ENCODE peak calls at places on chromosomes 1 and 21, in eight cellular contexts. V is GM12891, Q is SK-N-SH, M is GM23338, Y is transverse colon, J is HCT116, G is K562, B is breast epithelium. O is an unnamed sample.

GRCh38 chr1:221840511-221841243 is 98.8 kb upstream of the DUSP10 start:
- DNase-seq in V (no peak), Q (no peak), M (no peak), Y (no peak), J (no peak), G (no peak), B (no peak), O (no peak)

GRCh38 chr1:116759636-116760035 is 5.4 kb downstream of the CD2 start:
- DNase-seq in V (no peak), Q (no peak), M (no peak), Y (no peak), J (no peak), G (no peak), B (no peak), O (no peak)

GRCh38 chr1:213335084-213335483 is 284.0 kb downstream of the RPS6KC1 start:
- DNase-seq in V (no peak), Q (no peak), M (no peak), Y (no peak), J (no peak), G (no peak), B (no peak), O (no peak)

GRCh38 chr21:25625036-25625435 is 14.0 kb upstream of the JAM2 start:
- DNase-seq in V (no peak), Q (no peak), M (no peak), Y (no peak), J (no peak), G (no peak), B (no peak), O (no peak)

GRCh38 chr1:37602750-37603694 is 7.3 kb upstream of the GNL2 start:
- DNase-seq in V (peak), Q (peak), M (peak), Y (peak), J (no peak), G (peak), B (no peak), O (no peak)

GRCh38 chr1:106747791-106748190 is 308.7 kb upstream of the PRMT6 start:
- DNase-seq in V (no peak), Q (no peak), M (peak), Y (no peak), J (no peak), G (no peak), B (no peak), O (no peak)

GRCh38 chr1:35210306-35211112 is 17.6 kb upstream of the SFPQ start:
- DNase-seq in V (no peak), Q (no peak), M (peak), Y (no peak), J (no peak), G (no peak), B (no peak), O (no peak)

GRCh38 chr1:44407430-44408180 is 2.5 kb downstream of the RNF220 start:
- DNase-seq in V (no peak), Q (peak), M (peak), Y (no peak), J (no peak), G (no peak), B (no peak), O (no peak)

GRCh38 chr1:202283991-202284390 is 57.7 kb downstream of the UBE2T start:
- DNase-seq in V (no peak), Q (no peak), M (no peak), Y (no peak), J (no peak), G (no peak), B (peak), O (no peak)

GRCh38 chr1:232340448-232340847 is 289.5 kb downstream of the SIPA1L2 start:
- DNase-seq in V (no peak), Q (no peak), M (no peak), Y (no peak), J (no peak), G (no peak), B (no peak), O (no peak)

GRCh38 chr1:161081151-161081405 is 8.3 kb downstream of the NECTIN4 start:
- DNase-seq in V (no peak), Q (no peak), M (no peak), Y (no peak), J (no peak), G (no peak), B (no peak), O (no peak)

GRCh38 chr1:207811920-207812720 is 60.3 kb downstream of the CD46 start:
- DNase-seq in V (no peak), Q (peak), M (peak), Y (no peak), J (no peak), G (peak), B (peak), O (no peak)

GRCh38 chr1:159869173-159869572 is 6.7 kb upstream of the VSIG8 start:
- DNase-seq in V (no peak), Q (no peak), M (no peak), Y (peak), J (peak), G (peak), B (no peak), O (no peak)

GRCh38 chr1:192476802-192477298 is 98.7 kb upstream of the RGS1 start:
- DNase-seq in V (no peak), Q (no peak), M (no peak), Y (no peak), J (no peak), G (peak), B (no peak), O (no peak)

GRCh38 chr21:34093083-34093482 is 19.7 kb downstream of the MRPS6 start:
- DNase-seq in V (no peak), Q (no peak), M (no peak), Y (no peak), J (no peak), G (no peak), B (no peak), O (no peak)

GRCh38 chr1:9875636-9876000 is 34.5 kb downstream of the CTNNBIP1 start:
- DNase-seq in V (no peak), Q (no peak), M (no peak), Y (no peak), J (no peak), G (no peak), B (no peak), O (no peak)

GRCh38 chr1:37006132-37006868 is 28.0 kb downstream of the GRIK3 start:
- DNase-seq in V (no peak), Q (no peak), M (no peak), Y (no peak), J (no peak), G (no peak), B (no peak), O (no peak)

GRCh38 chr1:151710187-151710586 is 6.4 kb downstream of the CELF3 start:
- DNase-seq in V (no peak), Q (peak), M (peak), Y (no peak), J (no peak), G (peak), B (no peak), O (no peak)

GRCh38 chr1:119414950-119415349 is at the start of gene HSD3B2:
- DNase-seq in V (no peak), Q (no peak), M (no peak), Y (no peak), J (no peak), G (no peak), B (no peak), O (no peak)

GRCh38 chr1:236526079-236526478 is 2.3 kb downstream of the LGALS8 start:
- DNase-seq in V (no peak), Q (no peak), M (no peak), Y (no peak), J (no peak), G (no peak), B (no peak), O (no peak)

GRCh38 chr1:198253668-198254067 is 96.9 kb downstream of the NEK7 start:
- DNase-seq in V (no peak), Q (no peak), M (no peak), Y (no peak), J (no peak), G (peak), B (no peak), O (no peak)

GRCh38 chr1:69485616-69486015 is 82.1 kb upstream of the LRRC7 start:
- DNase-seq in V (no peak), Q (no peak), M (no peak), Y (no peak), J (no peak), G (no peak), B (no peak), O (no peak)

GRCh38 chr1:237717121-237717520 is 173.6 kb downstream of the ZP4 start:
- DNase-seq in V (no peak), Q (no peak), M (no peak), Y (no peak), J (no peak), G (no peak), B (no peak), O (no peak)

GRCh38 chr1:24720152-24720551 is 25.1 kb upstream of the CLIC4 start:
- DNase-seq in V (no peak), Q (no peak), M (no peak), Y (peak), J (no peak), G (no peak), B (peak), O (no peak)
- TF ChIP-seq POLR2AphosphoS5 in V (no peak), Q (no peak), M (no peak), Y (peak), J (no peak), G (no peak), B (peak), O (no peak)

GRCh38 chr1:234927312-234927967 is 201.2 kb downstream of the TOMM20 start:
- DNase-seq in V (no peak), Q (no peak), M (no peak), Y (no peak), J (no peak), G (no peak), B (no peak), O (no peak)

GRCh38 chr1:234926574-234927311 is 201.9 kb downstream of the TOMM20 start:
- DNase-seq in V (peak), Q (no peak), M (no peak), Y (no peak), J (no peak), G (no peak), B (no peak), O (no peak)

GRCh38 chr1:234928642-234929041 is 200.0 kb downstream of the TOMM20 start:
- DNase-seq in V (no peak), Q (no peak), M (no peak), Y (no peak), J (no peak), G (no peak), B (no peak), O (no peak)

GRCh38 chr1:234929369-234929768 is 199.3 kb downstream of the TOMM20 start:
- DNase-seq in V (no peak), Q (no peak), M (no peak), Y (no peak), J (no peak), G (no peak), B (no peak), O (no peak)

DNA sequence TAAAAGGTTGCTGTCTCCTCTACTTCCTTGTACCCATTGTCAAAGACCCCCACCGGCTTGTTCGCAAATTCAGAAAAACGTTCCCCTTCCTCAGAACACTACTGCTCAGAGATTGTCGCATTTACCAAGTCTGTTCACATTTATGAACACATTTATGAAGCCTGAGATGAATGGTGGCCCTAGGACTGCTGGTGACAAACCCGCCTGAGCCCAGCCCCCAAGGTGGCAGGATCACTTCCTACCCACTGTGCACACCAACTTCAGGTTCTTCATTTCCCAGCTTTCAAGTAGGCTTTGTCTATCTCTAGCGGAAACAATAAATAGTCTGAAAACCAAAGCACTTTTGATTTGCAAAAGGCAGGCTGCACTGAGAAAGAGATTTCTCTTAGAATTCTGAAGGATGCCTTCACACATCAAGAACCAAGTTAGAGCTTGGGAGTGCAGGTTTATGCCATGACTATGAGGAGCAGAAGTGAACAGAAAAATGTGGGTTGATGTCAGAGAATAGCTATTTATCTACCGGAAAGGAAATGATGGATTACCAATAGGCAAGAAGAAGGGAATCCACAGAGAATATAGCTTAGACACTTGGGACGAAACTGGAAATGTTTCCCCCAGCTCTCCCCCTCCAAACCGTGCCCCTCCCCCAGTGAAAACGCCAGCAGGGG is 200.5 kb downstream of the TOMM20 start:
- DNase-seq in V (no peak), Q (no peak), M (no peak), Y (no peak), J (no peak), G (no peak), B (no peak), O (no peak)
- TF ChIP-seq POLR2AphosphoS5 in V (no peak), Q (no peak), M (no peak), Y (no peak), J (no peak), G (no peak), B (no peak), O (no peak)

GRCh38 chr1:39692152-39693064 is 1.2 kb upstream of the HPCAL4 start:
- DNase-seq in V (no peak), Q (peak), M (peak), Y (peak), J (no peak), G (no peak), B (no peak), O (no peak)

GRCh38 chr1:39690943-39691382 is 270 bp downstream of the HPCAL4 start:
- DNase-seq in V (no peak), Q (peak), M (no peak), Y (no peak), J (no peak), G (no peak), B (no peak), O (no peak)

GRCh38 chr1:39690225-39690624 is 1.0 kb downstream of the HPCAL4 start:
- DNase-seq in V (no peak), Q (no peak), M (no peak), Y (no peak), J (no peak), G (no peak), B (no peak), O (no peak)

GRCh38 chr1:39689635-39690034 is 1.6 kb downstream of the HPCAL4 start:
- DNase-seq in V (no peak), Q (peak), M (no peak), Y (no peak), J (no peak), G (no peak), B (no peak), O (no peak)

DNA sequence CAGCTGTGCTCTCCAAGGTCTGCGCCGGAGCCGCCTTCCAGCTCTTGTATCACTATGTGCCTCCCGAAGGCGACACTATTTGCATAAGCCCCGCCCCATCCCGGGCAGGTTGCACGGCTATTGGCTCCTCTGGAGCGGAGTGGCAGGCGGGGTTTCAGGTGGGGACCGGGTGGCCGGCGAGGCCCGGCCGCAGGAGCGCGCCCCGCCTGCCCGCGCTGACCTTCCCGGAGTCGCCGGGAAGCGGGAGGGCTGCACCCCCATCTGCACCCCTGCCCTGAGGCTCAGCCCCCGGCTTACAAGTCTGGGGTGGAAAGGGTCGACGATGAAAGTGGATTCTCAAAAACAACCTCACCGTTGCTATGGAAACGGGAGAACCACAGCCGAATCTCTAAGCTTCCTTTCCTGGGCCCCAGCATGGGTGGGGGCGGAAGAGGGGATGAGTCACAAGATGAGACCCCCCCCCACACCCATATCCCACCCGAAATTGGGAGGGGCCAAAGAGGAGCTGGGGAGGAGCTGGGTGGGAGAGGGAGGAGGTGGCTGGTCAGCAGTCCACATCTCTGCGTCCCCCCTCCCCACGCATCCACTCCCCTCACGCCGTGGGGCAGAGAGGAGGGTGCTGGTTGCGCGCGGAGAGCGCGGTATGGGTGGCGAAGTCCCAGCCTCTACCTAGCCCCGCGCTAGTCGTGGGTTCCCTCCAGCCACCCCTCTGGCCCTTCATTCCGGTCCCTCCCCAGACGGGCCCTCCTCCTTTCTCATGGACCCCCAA is at the start of gene HPCAL4:
- DNase-seq in V (peak), Q (peak), M (peak), Y (peak), J (peak), G (peak), B (peak), O (peak)
- TF ChIP-seq POLR2AphosphoS5 in V (no peak), Q (no peak), M (no peak), Y (no peak), J (no peak), G (no peak), B (no peak), O (no peak)

DNA sequence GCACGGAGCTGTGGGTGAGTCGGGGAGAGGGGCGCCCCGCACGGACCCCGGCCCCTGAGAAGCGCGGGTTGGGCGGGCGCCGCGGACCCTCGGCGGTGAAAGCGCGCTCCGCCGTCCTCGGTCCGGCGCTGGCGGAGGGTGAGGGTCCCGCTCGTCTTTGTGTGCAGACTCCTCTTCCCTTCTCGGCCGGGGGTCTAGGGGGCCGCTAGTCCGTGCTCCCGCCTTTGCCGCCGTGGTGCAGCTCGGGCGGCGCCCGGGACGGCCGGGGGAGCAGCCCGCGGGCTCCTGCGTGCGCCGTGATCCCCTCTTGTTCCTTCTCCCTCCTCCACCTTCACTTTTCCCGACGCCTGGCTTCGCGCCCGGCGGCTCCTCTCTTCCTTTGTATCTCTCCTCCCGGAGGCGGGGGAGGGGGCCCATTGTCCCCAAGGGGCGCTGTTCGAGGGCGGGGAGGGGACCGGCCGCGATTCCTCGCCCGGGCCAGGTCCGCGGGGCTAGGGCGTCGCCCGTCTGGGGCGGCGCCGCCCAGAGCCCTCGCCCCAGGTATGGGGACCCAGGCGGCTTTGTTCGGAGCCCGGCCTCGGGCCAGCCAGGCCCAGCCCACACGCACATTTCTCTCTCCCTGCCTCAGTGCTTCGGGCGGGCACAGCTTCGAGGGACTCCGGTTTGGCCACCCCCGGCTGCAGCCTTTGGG is 519 bp downstream of the FNBP1L start:
- DNase-seq in V (peak), Q (peak), M (peak), Y (peak), J (no peak), G (peak), B (peak), O (no peak)
- TF ChIP-seq POLR2AphosphoS5 in V (no peak), Q (no peak), M (no peak), Y (no peak), J (no peak), G (no peak), B (no peak), O (no peak)

DNA sequence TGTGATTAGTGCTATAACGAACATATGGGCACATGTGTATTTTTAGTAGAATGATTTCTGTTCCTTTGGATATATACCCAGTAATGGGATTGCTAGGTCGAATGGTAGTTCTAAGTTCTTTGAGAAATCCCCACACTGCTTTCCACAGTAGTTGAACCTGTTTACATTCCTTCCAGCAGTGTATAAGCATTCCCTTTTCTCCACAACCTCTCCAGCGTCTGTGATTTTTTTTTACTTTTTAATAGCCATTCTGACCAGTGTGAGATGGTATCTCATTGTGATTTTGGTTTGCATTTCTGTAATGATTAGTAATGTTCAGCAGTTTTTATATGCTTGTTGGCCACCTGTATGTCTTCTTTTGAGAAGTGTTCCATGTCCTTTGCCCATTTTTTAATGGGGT is 81.8 kb upstream of the SLC44A3 start:
- DNase-seq in V (no peak), Q (no peak), M (no peak), Y (no peak), J (no peak), G (no peak), B (no peak), O (no peak)
- TF ChIP-seq POLR2AphosphoS5 in V (no peak), Q (no peak), M (no peak), Y (no peak), J (no peak), G (no peak), B (no peak), O (no peak)

GRCh38 chr1:47507921-47508894 is 70.4 kb downstream of the FOXD2 start:
- DNase-seq in V (no peak), Q (peak), M (peak), Y (peak), J (no peak), G (peak), B (no peak), O (no peak)
- TF ChIP-seq POLR2AphosphoS5 in V (no peak), Q (no peak), M (no peak), Y (no peak), J (no peak), G (peak), B (no peak), O (no peak)

GRCh38 chr1:109482796-109483638 is 688 bp upstream of the ATXN7L2 start:
- DNase-seq in V (no peak), Q (peak), M (peak), Y (no peak), J (no peak), G (peak), B (no peak), O (no peak)
- TF ChIP-seq POLR2AphosphoS5 in V (no peak), Q (no peak), M (no peak), Y (no peak), J (no peak), G (no peak), B (no peak), O (no peak)